ENCODE peak calls at places on chromosomes 3 and 15, in eight cellular contexts. H is RWPE2; F is coronary artery; V is stomach; P is heart left ventricle; O is AG04450; S is CD8-positive, alpha-beta memory T cell; G is lower lobe of right lung. J is an unnamed sample.

GRCh38 chr3:66276705-66277274 is 56.0 kb downstream of the SLC25A26 start:
- DNase-seq in P (peak), S (peak), G (no peak), F (no peak), H (no peak), O (peak), V (peak), J (peak)

GRCh38 chr15:47718474-47719440 is 1.5 kb downstream of the SEMA6D start:
- DNase-seq in G (no peak), P (peak), H (no peak), V (no peak), F (no peak), S (no peak), O (no peak), J (peak)

GRCh38 chr3:88291516-88291915 is 141.8 kb downstream of the C3orf38 start:
- DNase-seq in P (no peak), G (no peak), V (no peak), H (no peak), S (no peak), O (no peak), F (no peak), J (no peak)

GRCh38 chr3:47586746-47587145 is 8.1 kb upstream of the CSPG5 start:
- DNase-seq in S (no peak), G (no peak), O (no peak), H (no peak), P (no peak), V (no peak), F (no peak), J (no peak)

GRCh38 chr15:49645937-49646336 is 25.1 kb downstream of the DTWD1 start:
- DNase-seq in P (peak), G (no peak), O (no peak), V (peak), F (no peak), S (no peak), H (peak), J (no peak)

GRCh38 chr3:40505599-40506462 is at the start of gene ZNF620:
- DNase-seq in F (peak), P (peak), O (no peak), G (peak), H (peak), S (peak), V (peak), J (peak)

GRCh38 chr15:69032703-69033373 is 18.3 kb downstream of the NOX5 start:
- DNase-seq in P (no peak), H (no peak), V (no peak), O (no peak), F (no peak), S (no peak), G (no peak), J (no peak)

GRCh38 chr3:51173518-51174271 is 211.4 kb upstream of the MANF start:
- DNase-seq in F (no peak), G (no peak), H (no peak), P (no peak), O (no peak), S (no peak), V (no peak), J (no peak)

GRCh38 chr3:189927975-189928895 is 192.5 kb downstream of the P3H2 start:
- DNase-seq in P (no peak), O (no peak), H (no peak), V (no peak), S (no peak), G (no peak), F (no peak), J (no peak)

GRCh38 chr3:128439226-128439625 is 27.5 kb downstream of the DNAJB8 start:
- DNase-seq in G (no peak), H (no peak), V (no peak), S (no peak), P (no peak), F (no peak), O (no peak), J (no peak)

GRCh38 chr3:150149651-150150051 is 179.0 kb upstream of the PFN2 start:
- DNase-seq in F (no peak), H (no peak), V (no peak), S (no peak), O (peak), P (no peak), G (no peak), J (no peak)

GRCh38 chr3:188974856-188975611 is 196.7 kb upstream of the TPRG1 start:
- DNase-seq in G (no peak), P (no peak), O (no peak), F (no peak), H (no peak), S (peak), V (no peak), J (no peak)

GRCh38 chr3:116423365-116423764 is 21.9 kb downstream of the LSAMP start:
- DNase-seq in F (no peak), P (no peak), S (no peak), O (no peak), V (no peak), G (no peak), H (no peak), J (no peak)

GRCh38 chr3:165800970-165801369 is 36.3 kb downstream of the BCHE start:
- DNase-seq in P (no peak), F (no peak), O (no peak), G (no peak), V (no peak), S (no peak), H (no peak), J (no peak)

GRCh38 chr3:152703245-152703900 is 131.6 kb upstream of the P2RY1 start:
- DNase-seq in P (no peak), S (no peak), G (no peak), F (no peak), V (no peak), O (no peak), H (no peak), J (no peak)

GRCh38 chr15:98881526-98882517 is 125.8 kb downstream of the PGPEP1L start:
- DNase-seq in H (no peak), F (no peak), S (peak), G (no peak), V (no peak), P (no peak), O (no peak), J (no peak)

GRCh38 chr15:31160740-31161495 is 59.4 kb upstream of the TRPM1 start:
- DNase-seq in H (no peak), O (no peak), F (no peak), G (no peak), V (no peak), S (no peak), P (no peak), J (no peak)

GRCh38 chr3:12869025-12869695 is 27.8 kb upstream of the RPL32 start:
- DNase-seq in O (no peak), G (peak), F (no peak), S (no peak), H (no peak), V (peak), P (peak), J (no peak)

GRCh38 chr15:96296264-96296663 is 34.2 kb upstream of the NR2F2 start:
- DNase-seq in F (no peak), V (no peak), G (no peak), H (no peak), S (no peak), P (no peak), O (peak), J (no peak)

GRCh38 chr15:100923076-100923475 is 3.9 kb downstream of the LRRK1 start:
- DNase-seq in O (no peak), V (no peak), H (no peak), S (no peak), P (no peak), G (no peak), F (no peak), J (no peak)
- H3K4me3 ChIP-seq in O (no peak), V (no peak), H (no peak), S (no peak), P (no peak), G (no peak), F (no peak), J (no peak)

GRCh38 chr3:133124511-133124910 is 86.3 kb downstream of the TMEM108 start:
- DNase-seq in H (no peak), P (peak), F (no peak), S (no peak), V (peak), O (no peak), G (no peak), J (no peak)
- H3K27ac ChIP-seq in H (no peak), P (no peak), F (no peak), S (no peak), V (no peak), O (no peak), G (no peak), J (no peak)

GRCh38 chr3:195883160-195883559 is 25.2 kb downstream of the TNK2 start:
- DNase-seq in H (no peak), O (no peak), G (no peak), F (no peak), P (no peak), S (no peak), V (no peak), J (no peak)

GRCh38 chr3:195886181-195887141 is 21.9 kb downstream of the TNK2 start:
- DNase-seq in F (no peak), O (no peak), S (no peak), P (peak), G (no peak), H (no peak), V (no peak), J (no peak)

GRCh38 chr3:195885036-195885871 is 23.1 kb downstream of the TNK2 start:
- DNase-seq in G (no peak), V (no peak), O (no peak), F (no peak), P (peak), H (peak), S (no peak), J (no peak)

GRCh38 chr3:195883801-195884200 is 24.6 kb downstream of the TNK2 start:
- DNase-seq in P (no peak), V (no peak), G (no peak), O (no peak), F (no peak), H (no peak), S (no peak), J (no peak)

DNA sequence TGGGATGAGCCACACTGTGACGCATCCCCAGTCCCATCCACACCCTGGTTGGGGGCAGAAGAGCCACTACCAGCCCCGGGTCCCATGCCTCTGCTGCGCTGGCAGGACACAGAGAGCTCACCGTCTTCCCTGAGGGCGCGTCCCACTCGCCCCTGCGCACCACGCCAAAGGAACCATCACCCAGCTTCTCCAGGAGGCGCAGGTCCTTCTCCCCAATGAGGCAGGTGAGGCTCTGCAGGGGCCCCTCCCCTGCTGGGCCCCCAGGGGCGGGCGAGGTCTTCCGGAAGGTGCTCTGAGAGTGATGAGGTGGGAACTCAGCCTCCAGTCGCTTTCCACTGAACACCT is 23.7 kb downstream of the TNK2 start:
- DNase-seq in G (no peak), P (no peak), V (no peak), F (no peak), S (no peak), O (no peak), H (no peak), J (no peak)
- H3K4me3 ChIP-seq in G (no peak), P (no peak), V (no peak), F (no peak), S (no peak), O (no peak), H (no peak), J (no peak)

DNA sequence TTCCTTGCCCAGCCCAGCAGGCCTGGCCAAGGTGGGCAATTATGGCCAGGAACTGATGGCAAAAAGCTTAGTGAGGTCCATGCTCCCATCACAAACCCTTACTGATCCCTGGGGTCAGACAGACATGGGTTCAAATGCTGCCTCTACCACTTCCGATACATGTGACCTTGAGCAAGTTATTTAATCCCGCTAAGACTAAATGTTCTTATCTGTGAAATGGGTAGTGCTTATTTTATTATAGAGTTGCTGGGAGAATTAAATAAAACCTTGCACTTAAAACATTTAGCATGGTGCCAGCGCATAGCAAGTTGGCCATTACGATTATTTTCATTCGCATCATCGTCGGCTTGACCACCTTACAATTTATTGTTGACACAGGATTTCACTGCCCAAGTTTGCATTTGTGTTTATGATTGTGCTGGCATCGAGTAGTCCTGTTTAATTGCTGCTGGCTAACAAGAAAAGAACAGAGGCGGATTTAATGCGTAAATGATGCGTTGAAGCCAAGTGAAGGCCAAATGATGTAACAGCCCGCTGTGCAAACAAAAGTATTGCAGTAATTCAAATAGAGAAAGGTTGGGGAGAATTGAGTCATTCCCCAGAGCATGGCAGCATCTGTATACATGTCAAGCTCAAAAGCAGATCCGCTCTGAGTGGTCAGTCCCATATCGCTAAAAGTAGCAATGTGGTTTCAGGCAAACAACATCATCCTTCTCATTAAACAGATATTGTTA is 7.3 kb upstream of the FURIN start:
- DNase-seq in G (no peak), P (no peak), F (no peak), S (no peak), V (no peak), O (no peak), H (no peak), J (no peak)
- H3K27ac ChIP-seq in G (no peak), P (no peak), F (no peak), S (no peak), V (no peak), O (no peak), H (peak), J (no peak)

DNA sequence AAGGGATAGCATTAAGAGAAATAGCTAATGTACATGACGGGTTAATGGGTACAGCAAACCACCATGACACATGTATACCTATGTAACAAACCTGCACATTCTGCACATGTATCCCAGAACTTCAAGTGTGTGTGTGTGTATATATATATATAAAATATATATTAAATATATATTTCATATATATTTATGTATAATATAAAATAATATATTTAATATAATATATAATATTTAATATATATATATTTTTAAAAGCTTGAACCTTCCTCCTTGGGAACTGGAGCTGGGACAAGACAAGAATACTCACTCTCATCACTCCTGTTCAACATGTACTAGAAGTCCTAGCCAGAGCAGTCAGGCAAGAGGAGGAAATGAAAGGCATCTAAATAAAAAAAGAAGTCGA is 149.3 kb downstream of the UNC13C start:
- DNase-seq in P (no peak), H (no peak), G (no peak), S (no peak), O (no peak), F (no peak), V (no peak), J (no peak)
- H3K4me3 ChIP-seq in P (no peak), H (no peak), G (no peak), S (no peak), O (no peak), F (no peak), V (no peak), J (no peak)

GRCh38 chr3:129608936-129609590 is 2.6 kb upstream of the PLXND1 start:
- DNase-seq in F (no peak), V (no peak), G (no peak), O (no peak), H (no peak), P (no peak), S (no peak), J (no peak)

GRCh38 chr3:129608087-129608935 is 1.8 kb upstream of the PLXND1 start:
- DNase-seq in S (no peak), O (no peak), P (no peak), H (no peak), F (no peak), V (no peak), G (no peak), J (no peak)

GRCh38 chr3:129610276-129610675 is 3.8 kb upstream of the PLXND1 start:
- DNase-seq in G (no peak), V (no peak), O (no peak), F (no peak), P (no peak), S (no peak), H (no peak), J (no peak)

GRCh38 chr3:129611446-129611800 is 4.9 kb upstream of the PLXND1 start:
- DNase-seq in P (no peak), V (no peak), S (no peak), G (no peak), O (no peak), H (no peak), F (no peak), J (no peak)

DNA sequence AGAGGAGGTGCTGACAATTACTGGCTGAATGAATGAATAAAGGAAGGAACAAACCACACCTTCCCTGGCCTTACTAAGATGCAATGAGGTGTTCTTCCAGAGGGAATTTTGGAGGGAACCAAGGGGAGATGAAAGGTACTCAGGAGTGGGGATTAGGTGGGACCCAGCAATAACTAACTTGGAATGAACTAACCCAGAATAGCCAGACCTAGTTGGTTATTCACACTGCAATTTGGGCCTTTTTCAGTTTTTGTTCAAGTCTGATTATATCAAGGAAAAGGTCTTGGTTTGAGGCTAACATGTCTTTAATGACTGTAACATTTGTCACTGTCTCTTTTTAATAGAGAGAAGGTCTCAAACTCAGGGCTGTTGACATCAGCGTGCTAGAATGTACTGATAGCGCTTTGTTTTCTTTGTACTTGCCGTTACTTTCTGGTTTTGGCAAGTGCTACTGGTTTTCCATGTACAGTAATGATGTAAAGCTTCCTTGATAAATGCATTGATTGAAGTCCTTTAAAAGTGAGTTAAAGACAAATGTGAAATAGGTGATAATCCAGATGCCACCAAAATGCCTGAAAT is 3.2 kb upstream of the PLXND1 start:
- DNase-seq in F (no peak), O (no peak), S (no peak), V (no peak), H (no peak), G (no peak), P (no peak), J (no peak)
- H3K27ac ChIP-seq in F (peak), O (no peak), S (no peak), V (no peak), H (no peak), G (peak), P (peak), J (peak)